ENCODE peak calls at places on chromosome 13, in seven cellular contexts. J, B, K, C, U, W and D are unnamed samples.
A peak's percentile ranks its signal among the peaks of the same experiment; 100 is the strongest.

GRCh38 chr13:112744306-112745021 is 54.6 kb downstream of the ATP11A start:
- DNase-seq in J (peak; percentile 46), B (peak; percentile 45), K (no peak), C (no peak), U (peak; percentile 52), W (no peak), D (no peak)

GRCh38 chr13:99900960-99901359 is 70.6 kb downstream of the ZIC5 start:
- DNase-seq in J (no peak), B (no peak), K (no peak), C (no peak), U (no peak), W (no peak), D (no peak)

GRCh38 chr13:112638157-112638750 is 50.3 kb upstream of the TUBGCP3 start:
- DNase-seq in J (no peak), B (no peak), K (no peak), C (no peak), U (no peak), W (no peak), D (no peak)

GRCh38 chr13:111184685-111185401 is 69.7 kb downstream of the ARHGEF7 start:
- DNase-seq in J (no peak), B (no peak), K (no peak), C (no peak), U (no peak), W (no peak), D (no peak)

GRCh38 chr13:96053003-96053703 is at the start of gene UGGT2:
- DNase-seq in J (peak; percentile 96), B (peak; percentile 97), K (peak; percentile 97), C (peak; percentile 98), U (peak; percentile 94), W (peak; percentile 96), D (peak; percentile 57)

GRCh38 chr13:75405976-75406703 is 75.8 kb downstream of the TBC1D4 start:
- DNase-seq in J (peak; percentile 48), B (no peak), K (no peak), C (no peak), U (no peak), W (no peak), D (no peak)

GRCh38 chr13:99313473-99313872 is 6.3 kb upstream of the GPR183 start:
- DNase-seq in J (peak; percentile 36), B (no peak), K (no peak), C (no peak), U (no peak), W (no peak), D (no peak)

GRCh38 chr13:76223999-76224398 is 587.9 kb downstream of the LMO7 start:
- DNase-seq in J (no peak), B (no peak), K (no peak), C (no peak), U (no peak), W (no peak), D (no peak)

GRCh38 chr13:113785051-113786010 is 26.3 kb downstream of the TMEM255B start:
- DNase-seq in J (peak; percentile 50), B (peak; percentile 95), K (no peak), C (no peak), U (no peak), W (no peak), D (peak; percentile 26)

GRCh38 chr13:42102961-42103688 is 54.7 kb downstream of the DGKH start:
- DNase-seq in J (no peak), B (peak; percentile 56), K (no peak), C (no peak), U (no peak), W (no peak), D (no peak)

GRCh38 chr13:113616991-113617749 is 32.6 kb downstream of the TFDP1 start:
- DNase-seq in J (peak; percentile 64), B (no peak), K (no peak), C (peak; percentile 56), U (peak; percentile 76), W (no peak), D (no peak)

GRCh38 chr13:40232321-40232720 is 434.1 kb downstream of the FOXO1 start:
- DNase-seq in J (no peak), B (no peak), K (no peak), C (no peak), U (peak; percentile 9), W (no peak), D (no peak)

GRCh38 chr13:40813662-40814454 is 24.4 kb downstream of the SLC25A15 start:
- DNase-seq in J (peak; percentile 48), B (peak; percentile 22), K (no peak), C (peak; percentile 35), U (peak; percentile 36), W (no peak), D (no peak)

GRCh38 chr13:29861694-29862110 is 11.3 kb upstream of the UBL3 start:
- DNase-seq in J (peak; percentile 20), B (peak; percentile 15), K (no peak), C (peak; percentile 22), U (no peak), W (no peak), D (peak; percentile 98)

GRCh38 chr13:113064534-113065405 is 40.8 kb upstream of the F7 start:
- DNase-seq in J (peak; percentile 79), B (peak; percentile 62), K (peak; percentile 8), C (no peak), U (no peak), W (no peak), D (no peak)

GRCh38 chr13:69580255-69580654 is 527.4 kb upstream of the ATXN8OS start:
- DNase-seq in J (no peak), B (no peak), K (no peak), C (no peak), U (no peak), W (no peak), D (no peak)

GRCh38 chr13:102598061-102598460 is 1.3 kb downstream of the TPP2 start:
- DNase-seq in J (no peak), B (peak; percentile 16), K (no peak), C (no peak), U (no peak), W (no peak), D (no peak)

GRCh38 chr13:21957833-21958232 is 287.0 kb downstream of the FGF9 start:
- DNase-seq in J (no peak), B (no peak), K (no peak), C (no peak), U (no peak), W (no peak), D (no peak)

GRCh38 chr13:44283598-44283997 is 90.0 kb upstream of the SERP2 start:
- DNase-seq in J (no peak), B (no peak), K (no peak), C (no peak), U (no peak), W (no peak), D (no peak)

DNA sequence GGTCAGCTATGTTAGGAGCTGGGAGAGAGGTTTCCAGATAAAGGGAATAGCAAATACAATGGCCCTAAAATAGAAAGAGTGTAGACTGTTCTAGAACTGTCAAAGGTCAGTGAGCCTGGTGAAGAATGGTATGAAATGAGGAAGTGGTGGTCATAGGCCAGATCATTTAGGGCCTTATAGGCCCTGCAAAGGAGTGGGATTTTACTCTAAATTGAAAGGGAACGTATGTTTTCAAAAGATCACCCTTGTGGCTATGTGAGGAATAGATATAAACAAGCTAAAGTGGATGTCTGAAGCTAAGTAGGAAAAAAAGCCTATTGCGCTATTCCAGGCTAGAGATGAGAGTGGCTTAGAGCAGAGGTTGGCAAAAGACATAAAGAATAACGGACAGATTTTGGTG is 70.7 kb upstream of the TDRD3 start:
- DNase-seq in J (no peak), B (no peak), K (no peak), C (no peak), U (no peak), W (no peak), D (no peak)
- TF ChIP-seq CTCF in J (no peak), B (no peak), K (no peak), C (no peak), U (no peak), W (no peak), D (no peak)

DNA sequence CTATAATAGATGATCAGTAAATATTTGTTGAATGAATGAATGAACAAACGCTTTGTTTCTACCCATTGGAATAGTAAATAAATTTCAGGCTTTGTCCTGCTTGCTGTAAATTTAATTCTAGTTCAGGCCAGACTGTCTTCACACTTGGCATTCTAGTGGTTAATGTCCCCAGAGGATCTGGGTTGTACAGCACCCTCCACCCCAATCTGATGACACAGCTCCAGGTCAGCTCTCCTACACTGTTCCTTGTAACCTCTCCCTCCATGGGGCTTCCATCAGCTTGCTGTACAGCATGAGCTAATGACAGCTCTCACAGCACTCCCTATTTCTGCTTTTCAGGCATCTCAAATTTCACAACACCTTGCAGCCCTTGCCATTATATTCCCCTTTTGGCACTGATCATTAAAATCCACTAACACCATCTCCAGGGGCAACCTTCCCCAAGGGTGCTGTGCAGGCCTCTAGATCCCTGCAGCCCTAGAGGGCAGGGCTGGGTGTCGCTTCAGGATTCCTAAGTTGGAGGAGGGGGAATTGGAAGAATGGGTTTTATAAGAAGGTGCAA is 12.7 kb upstream of the KL start:
- DNase-seq in J (no peak), B (no peak), K (no peak), C (no peak), U (no peak), W (no peak), D (no peak)
- TF ChIP-seq CTCF in J (no peak), B (no peak), K (no peak), C (no peak), U (no peak), W (no peak), D (no peak)

DNA sequence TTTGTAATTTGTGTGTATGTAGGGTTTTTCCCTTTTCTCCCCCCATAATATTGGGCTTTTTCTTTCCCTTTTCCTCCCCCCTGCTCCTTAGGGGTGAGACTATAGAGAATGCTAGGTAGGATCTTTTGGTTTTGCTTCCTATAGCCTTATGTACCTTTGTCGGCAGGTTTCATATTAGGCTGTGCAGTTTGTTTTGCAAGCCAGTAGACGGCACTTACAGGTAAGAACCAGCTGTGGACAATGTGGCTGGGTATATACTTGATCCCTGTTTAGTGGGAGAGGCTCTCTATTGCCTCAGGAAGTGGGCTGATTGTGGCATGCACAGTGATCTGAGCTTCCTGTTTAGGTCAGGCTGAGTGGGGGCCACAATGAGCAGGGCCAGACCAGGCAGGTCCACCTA is 359.2 kb upstream of the OBI1 start:
- DNase-seq in J (no peak), B (no peak), K (no peak), C (no peak), U (no peak), W (no peak), D (no peak)
- TF ChIP-seq CTCF in J (no peak), B (no peak), K (no peak), C (no peak), U (no peak), W (no peak), D (no peak)

GRCh38 chr13:24012648-24013047 is 115.3 kb upstream of the C1QTNF9B start:
- DNase-seq in J (no peak), B (no peak), K (no peak), C (no peak), U (no peak), W (no peak), D (no peak)

GRCh38 chr13:24008679-24009078 is 111.4 kb upstream of the C1QTNF9B start:
- DNase-seq in J (no peak), B (no peak), K (no peak), C (no peak), U (no peak), W (no peak), D (no peak)

GRCh38 chr13:24007979-24008620 is 110.8 kb upstream of the C1QTNF9B start:
- DNase-seq in J (no peak), B (peak; percentile 17), K (no peak), C (no peak), U (no peak), W (no peak), D (no peak)

GRCh38 chr13:24013189-24013588 is 115.9 kb upstream of the C1QTNF9B start:
- DNase-seq in J (no peak), B (no peak), K (no peak), C (no peak), U (no peak), W (no peak), D (no peak)

GRCh38 chr13:24011266-24011665 is 114.0 kb upstream of the C1QTNF9B start:
- DNase-seq in J (no peak), B (no peak), K (no peak), C (no peak), U (no peak), W (no peak), D (no peak)
- TF ChIP-seq CTCF in J (no peak), B (no peak), K (no peak), C (no peak), U (no peak), W (no peak), D (no peak)